ENCODE peak calls at places on chromosomes 6 and 20, in six cellular contexts. X is HEK293T; Q is stomach; J is stimulated activated CD8-positive, alpha-beta memory T cell treated with anti-CD3 and anti-CD28 coated beads, Interleukin-15, amount 100 ng/mL, for 1 hour; N is T-helper 1 cell; L is SJSA1. W is an unnamed sample.

GRCh38 chr20:36359668-36360406 is 53.7 kb downstream of the DLGAP4 start:
- DNase-seq in L (no peak), J (no peak), N (no peak), Q (no peak), X (no peak), W (no peak)

GRCh38 chr6:157455731-157456523 is 74.9 kb downstream of the ZDHHC14 start:
- DNase-seq in L (no peak), X (no peak), Q (no peak), J (no peak), N (no peak), W (no peak)

GRCh38 chr6:160788806-160789205 is 86.8 kb downstream of the PLG start:
- DNase-seq in Q (no peak), N (no peak), J (no peak), X (no peak), L (no peak), W (no peak)

GRCh38 chr20:24991897-24992419 is 593 bp downstream of the APMAP start:
- DNase-seq in L (peak; percentile 45), Q (peak; percentile 33), N (no peak), X (peak; percentile 49), J (no peak), W (no peak)

GRCh38 chr6:155201461-155202226 is 62.2 kb upstream of the CLDN20 start:
- DNase-seq in L (no peak), N (no peak), J (no peak), Q (no peak), X (peak; percentile 32), W (no peak)

GRCh38 chr20:37207176-37207575 is 27.8 kb upstream of the MROH8 start:
- DNase-seq in J (no peak), Q (no peak), N (no peak), X (no peak), L (no peak), W (no peak)

GRCh38 chr20:8749986-8750385 is 318.9 kb upstream of the PLCB4 start:
- DNase-seq in Q (no peak), N (no peak), L (no peak), X (no peak), J (no peak), W (no peak)

GRCh38 chr20:45363611-45364492 is 896 bp downstream of the SYS1 start:
- DNase-seq in N (no peak), X (no peak), L (no peak), J (no peak), Q (no peak), W (no peak)

GRCh38 chr6:149235130-149235561 is 82.4 kb upstream of the TAB2 start:
- DNase-seq in N (no peak), L (peak; percentile 87), Q (no peak), J (no peak), X (peak; percentile 69), W (no peak)

GRCh38 chr20:44911264-44911921 is 1.5 kb downstream of the PABPC1L start:
- DNase-seq in N (peak; percentile 59), L (peak; percentile 68), Q (peak; percentile 67), J (peak; percentile 9), X (peak; percentile 66), W (peak; percentile 16)

GRCh38 chr20:51650685-51651134 is 108.2 kb upstream of the NFATC2 start:
- DNase-seq in J (no peak), X (no peak), Q (no peak), N (no peak), L (no peak), W (no peak)

GRCh38 chr20:19945732-19946670 is 71.2 kb upstream of the NAA20 start:
- DNase-seq in L (no peak), Q (peak; percentile 72), J (no peak), N (no peak), X (no peak), W (no peak)

GRCh38 chr6:106547053-106547414 is 82.3 kb downstream of the RTN4IP1 start:
- DNase-seq in N (no peak), Q (no peak), X (no peak), L (no peak), J (no peak), W (no peak)

GRCh38 chr6:29295181-29295585 is 6.3 kb upstream of the OR14J1 start:
- DNase-seq in N (no peak), X (no peak), J (no peak), Q (no peak), L (no peak), W (no peak)

GRCh38 chr20:57756213-57756612 is 46.4 kb upstream of the PMEPA1 start:
- DNase-seq in L (no peak), J (no peak), Q (no peak), X (no peak), N (no peak), W (no peak)

GRCh38 chr6:54737247-54737646 is 109.3 kb upstream of the FAM83B start:
- DNase-seq in X (peak; percentile 23), Q (no peak), L (no peak), N (no peak), J (no peak), W (no peak)

GRCh38 chr6:2737885-2738284 is 12.8 kb downstream of the MYLK4 start:
- DNase-seq in X (no peak), J (no peak), N (no peak), L (no peak), Q (no peak), W (no peak)

GRCh38 chr6:152189736-152190135 is 382.3 kb downstream of the ESR1 start:
- DNase-seq in Q (no peak), N (peak; percentile 13), X (no peak), L (no peak), J (no peak), W (no peak)

GRCh38 chr6:45709834-45710233 is 305.8 kb downstream of the CLIC5 start:
- DNase-seq in J (no peak), N (peak; percentile 82), X (no peak), L (no peak), Q (no peak), W (no peak)

GRCh38 chr6:81767163-81768000 is 14.9 kb upstream of the TENT5A start:
- DNase-seq in X (no peak), J (no peak), Q (no peak), N (no peak), L (no peak), W (no peak)

GRCh38 chr6:113169484-113169883 is 687.7 kb upstream of the MARCKS start:
- DNase-seq in L (no peak), Q (no peak), X (no peak), N (no peak), J (no peak), W (no peak)

GRCh38 chr6:120279706-120280105 is 930.1 kb upstream of the MAN1A1 start:
- DNase-seq in Q (no peak), X (no peak), L (no peak), J (no peak), N (no peak), W (no peak)

GRCh38 chr20:7571521-7572065 is 368.7 kb downstream of the HAO1 start:
- DNase-seq in L (no peak), X (no peak), Q (no peak), N (no peak), J (no peak), W (no peak)

GRCh38 chr6:36962874-36963273 is 8.3 kb downstream of the PI16 start:
- DNase-seq in N (peak; percentile 86), J (peak; percentile 59), Q (peak; percentile 59), L (no peak), X (no peak), W (peak; percentile 59)

GRCh38 chr6:83352413-83352812 is 78.4 kb downstream of the ME1 start:
- DNase-seq in N (no peak), Q (no peak), X (no peak), J (no peak), L (no peak), W (no peak)

GRCh38 chr6:36679043-36679821 is 718 bp downstream of the CDKN1A start:
- DNase-seq in J (no peak), Q (peak; percentile 78), L (peak; percentile 71), N (peak; percentile 43), X (no peak), W (no peak)

GRCh38 chr6:3151705-3152104 is 5.6 kb downstream of the TUBB2A start:
- DNase-seq in N (no peak), Q (no peak), L (no peak), J (no peak), X (no peak), W (no peak)

GRCh38 chr6:158959552-158959951 is 40.5 kb downstream of the RSPH3 start:
- DNase-seq in N (no peak), X (no peak), L (no peak), Q (no peak), J (no peak), W (no peak)

GRCh38 chr6:44257007-44257752 is at the start of gene SLC35B2:
- DNase-seq in Q (peak; percentile 68), L (peak; percentile 81), J (no peak), N (peak; percentile 67), X (peak; percentile 78), W (no peak)

GRCh38 chr6:111870054-111870750 is 3.0 kb downstream of the FYN start:
- DNase-seq in J (no peak), N (peak; percentile 58), L (no peak), X (no peak), Q (no peak), W (no peak)

W was measured in CD8-positive, alpha-beta T cell.